ENCODE peak calls at places on chromosomes 1 and 21, in eight cellular contexts. Q is upper lobe of left lung, Y is uterus, F is NT2/D1, I is tibial artery, N is GM23248, T is body of pancreas, J is testis. G is an unnamed sample. For H3K9me3, the result is how much of the 10 kb centered on the place peaks cover.

GRCh38 chr1:240189386-240189989 is 97.8 kb downstream of the FMN2 start:
- DNase-seq in Q (no peak), Y (no peak), F (peak), I (no peak), N (peak), T (peak), J (peak), G (no peak)

GRCh38 chr1:108041360-108042143 is 76.6 kb upstream of the VAV3 start:
- DNase-seq in Q (no peak), Y (no peak), F (no peak), I (no peak), N (no peak), T (no peak), J (no peak), G (no peak)

GRCh38 chr1:59146651-59147358 is 150.1 kb upstream of the FGGY start:
- DNase-seq in Q (peak), Y (peak), F (no peak), I (peak), N (peak), T (peak), J (peak), G (peak)

GRCh38 chr1:81899214-81899613 is 98.5 kb downstream of the ADGRL2 start:
- DNase-seq in Q (no peak), Y (no peak), F (no peak), I (no peak), N (no peak), T (no peak), J (no peak), G (no peak)

GRCh38 chr21:33657124-33657842 is 15.0 kb downstream of the ITSN1 start:
- DNase-seq in Q (no peak), Y (no peak), F (no peak), I (no peak), N (no peak), T (peak), J (no peak), G (no peak)

GRCh38 chr1:17630048-17630830 is 90.7 kb downstream of the ARHGEF10L start:
- DNase-seq in Q (no peak), Y (peak), F (no peak), I (peak), N (peak), T (peak), J (peak), G (no peak)

GRCh38 chr1:10599194-10599861 is 124.6 kb downstream of the PEX14 start:
- DNase-seq in Q (no peak), Y (no peak), F (no peak), I (no peak), N (peak), T (peak), J (no peak), G (no peak)

GRCh38 chr1:199955235-199955634 is 72.3 kb upstream of the NR5A2 start:
- DNase-seq in Q (no peak), Y (no peak), F (no peak), I (no peak), N (no peak), T (peak), J (no peak), G (no peak)

GRCh38 chr1:69328186-69328585 is 239.5 kb upstream of the LRRC7 start:
- DNase-seq in Q (no peak), Y (no peak), F (no peak), I (no peak), N (no peak), T (no peak), J (no peak), G (no peak)
- H3K9me3 ChIP-seq in Q (under half), Y (under half), F (under half), I (under half), N (under half), T (under half), J (under half), G (under half)

DNA sequence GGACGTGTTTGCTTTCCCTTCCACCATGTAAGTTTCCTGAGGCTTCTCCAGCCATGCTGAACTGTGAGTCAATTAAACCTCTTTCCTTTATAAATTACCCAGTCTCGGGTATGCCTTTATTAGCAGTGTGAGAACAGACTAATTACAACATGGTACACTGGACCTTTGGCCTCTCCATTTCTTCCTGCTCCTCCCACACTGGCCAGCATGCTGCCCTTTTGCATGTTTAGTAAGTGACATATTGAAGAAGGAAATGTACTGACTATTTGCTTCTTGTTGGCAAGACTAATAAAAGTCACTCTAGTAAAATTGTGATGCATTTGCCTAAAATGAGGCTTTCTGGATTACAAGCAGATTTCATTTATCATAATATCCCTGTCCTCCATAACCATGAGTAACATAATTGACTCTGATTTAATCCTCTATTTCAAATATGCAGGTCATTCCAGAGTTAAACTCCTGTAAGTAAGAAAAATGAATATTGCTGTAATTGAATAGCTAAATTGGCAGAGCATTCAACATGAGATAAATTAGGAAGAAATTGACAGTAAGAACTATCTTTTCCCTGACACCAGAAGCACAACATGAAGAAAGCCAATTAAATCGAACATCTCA is 427.7 kb upstream of the ZP4 start:
- DNase-seq in Q (no peak), Y (no peak), F (no peak), I (no peak), N (no peak), T (no peak), J (no peak), G (no peak)
- H3K9me3 ChIP-seq in Q (under half), Y (under half), F (under half), I (under half), N (under half), T (under half), J (under half), G (under half)

GRCh38 chr1:185074307-185074706 is 28.9 kb downstream of the RNF2 start:
- DNase-seq in Q (no peak), Y (no peak), F (peak), I (no peak), N (peak), T (no peak), J (no peak), G (no peak)
- H3K9me3 ChIP-seq in Q (under half), Y (under half), F (under half), I (under half), N (under half), T (under half), J (under half), G (under half)

GRCh38 chr1:56065729-56066128 is 513.6 kb downstream of the PLPP3 start:
- DNase-seq in Q (no peak), Y (no peak), F (no peak), I (no peak), N (peak), T (no peak), J (no peak), G (no peak)

GRCh38 chr1:56062625-56063024 is 516.7 kb downstream of the PLPP3 start:
- DNase-seq in Q (no peak), Y (no peak), F (no peak), I (no peak), N (no peak), T (no peak), J (peak), G (no peak)

GRCh38 chr1:56061824-56062223 is 517.5 kb downstream of the PLPP3 start:
- DNase-seq in Q (no peak), Y (no peak), F (no peak), I (no peak), N (no peak), T (no peak), J (no peak), G (no peak)

GRCh38 chr1:56064705-56065104 is 514.7 kb downstream of the PLPP3 start:
- DNase-seq in Q (no peak), Y (no peak), F (no peak), I (no peak), N (peak), T (no peak), J (no peak), G (no peak)

GRCh38 chr1:56063461-56063860 is 515.9 kb downstream of the PLPP3 start:
- DNase-seq in Q (no peak), Y (no peak), F (no peak), I (no peak), N (no peak), T (no peak), J (peak), G (no peak)
- H3K9me3 ChIP-seq in Q (under half), Y (under half), F (under half), I (under half), N (under half), T (under half), J (under half), G (under half)

GRCh38 chr1:4693891-4694290 is 39.5 kb downstream of the AJAP1 start:
- DNase-seq in Q (no peak), Y (no peak), F (no peak), I (no peak), N (no peak), T (no peak), J (no peak), G (no peak)
- H3K9me3 ChIP-seq in Q (under half), Y (under half), F (under half), I (under half), N (under half), T (under half), J (under half), G (under half)

GRCh38 chr1:50232271-50232670 is 123.6 kb downstream of the ELAVL4 start:
- DNase-seq in Q (no peak), Y (no peak), F (no peak), I (no peak), N (no peak), T (no peak), J (no peak), G (no peak)
- H3K9me3 ChIP-seq in Q (under half), Y (under half), F (under half), I (under half), N (under half), T (under half), J (under half), G (under half)

G was measured in T-helper 17 cell.